ENCODE peak calls at places on chromosomes 16 and 17, in four cellular contexts. V is tibial nerve, Q is activated B cell treated with CpG ODN at 0.5 μM for 24 hours, M is glutamatergic neuron. O is an unnamed sample.

GRCh38 chr16:28181557-28181914 is 30.2 kb downstream of the XPO6 start:
- DNase-seq in V (no peak), M (no peak), Q (no peak), O (no peak)

GRCh38 chr17:70204431-70204830 is 35.1 kb downstream of the KCNJ2 start:
- DNase-seq in V (no peak), Q (no peak), M (no peak), O (no peak)

GRCh38 chr17:46771601-46772012 is 46.9 kb downstream of the WNT3 start:
- DNase-seq in Q (no peak), V (no peak), M (peak; percentile 45), O (peak; percentile 72)

GRCh38 chr16:49567940-49568339 is 194.3 kb downstream of the C16orf78 start:
- DNase-seq in V (no peak), M (no peak), Q (no peak), O (no peak)

GRCh38 chr16:57846078-57846697 is 43.9 kb upstream of the KIFC3 start:
- DNase-seq in V (no peak), Q (no peak), M (no peak), O (no peak)

GRCh38 chr17:44310612-44311376 is 2.4 kb downstream of the RUNDC3A start:
- DNase-seq in Q (no peak), V (no peak), M (peak; percentile 70), O (no peak)

GRCh38 chr16:88421871-88422433 is 31.1 kb upstream of the ZFPM1 start:
- DNase-seq in Q (no peak), V (no peak), M (no peak), O (no peak)

GRCh38 chr16:30358577-30358936 is 3.4 kb upstream of the CD2BP2 start:
- DNase-seq in V (no peak), M (no peak), Q (no peak), O (no peak)

GRCh38 chr16:83200005-83200779 is 573.4 kb downstream of the CDH13 start:
- DNase-seq in M (no peak), V (no peak), Q (no peak), O (no peak)
- TF ChIP-seq CTCF in M (no peak), V (peak; percentile 29), Q (no peak), O (no peak)

GRCh38 chr17:78300962-78301820 is 58.7 kb downstream of the SOCS3 start:
- DNase-seq in M (no peak), V (no peak), Q (no peak), O (no peak)
- TF ChIP-seq CTCF in M (no peak), V (no peak), Q (no peak), O (no peak)

GRCh38 chr17:51585514-51586104 is 325.3 kb downstream of the UTP18 start:
- DNase-seq in M (peak; percentile 40), V (no peak), Q (no peak), O (peak; percentile 43)
- TF ChIP-seq CTCF in M (peak; percentile 30), V (no peak), Q (no peak), O (peak; percentile 57)

GRCh38 chr17:21021208-21021803 is 21.5 kb downstream of the USP22 start:
- DNase-seq in V (no peak), M (no peak), Q (no peak), O (no peak)

GRCh38 chr17:21018894-21019293 is 23.9 kb downstream of the USP22 start:
- DNase-seq in Q (no peak), M (no peak), V (no peak), O (no peak)

GRCh38 chr17:21017861-21018260 is 24.9 kb downstream of the USP22 start:
- DNase-seq in V (no peak), M (no peak), Q (no peak), O (no peak)

GRCh38 chr17:21020622-21021021 is 22.2 kb downstream of the USP22 start:
- DNase-seq in M (no peak), Q (no peak), V (no peak), O (no peak)

DNA sequence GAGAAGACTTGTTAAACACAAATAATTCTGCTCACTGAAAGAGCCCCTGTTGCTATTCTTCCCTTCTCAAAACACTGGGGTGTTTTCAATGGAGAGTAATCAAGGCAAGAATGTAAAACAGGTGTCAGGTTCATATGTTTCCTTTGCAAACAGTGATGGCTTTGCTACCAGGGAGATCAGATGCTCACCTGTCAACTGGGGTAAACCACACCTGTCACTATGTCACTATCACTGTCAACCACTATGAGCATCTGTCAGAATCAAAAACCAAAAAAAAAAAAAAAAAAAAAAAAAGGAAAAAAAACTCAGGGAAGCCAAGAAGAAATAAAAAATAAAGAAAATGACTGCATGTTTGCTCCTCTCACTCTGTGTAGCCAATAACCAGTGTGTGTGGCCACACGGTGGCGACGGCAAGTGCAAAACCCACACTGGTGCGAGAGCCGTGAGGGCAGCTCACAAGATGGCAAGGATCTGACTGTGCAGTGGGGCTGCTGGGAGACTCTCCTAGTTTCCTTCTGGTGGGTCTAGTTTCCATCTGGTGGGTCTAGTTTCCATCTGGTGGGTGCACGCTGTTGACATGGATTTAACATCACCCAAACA is 22.7 kb downstream of the USP22 start:
- DNase-seq in V (no peak), Q (no peak), M (peak; percentile 65), O (no peak)
- TF ChIP-seq CTCF in V (peak; percentile 23), Q (no peak), M (peak; percentile 16), O (peak; percentile 10)

GRCh38 chr16:20853076-20853597 is 46.8 kb downstream of the REXO5 start:
- DNase-seq in M (no peak), Q (no peak), V (no peak), O (no peak)
- TF ChIP-seq CTCF in M (no peak), Q (no peak), V (no peak), O (no peak)

DNA sequence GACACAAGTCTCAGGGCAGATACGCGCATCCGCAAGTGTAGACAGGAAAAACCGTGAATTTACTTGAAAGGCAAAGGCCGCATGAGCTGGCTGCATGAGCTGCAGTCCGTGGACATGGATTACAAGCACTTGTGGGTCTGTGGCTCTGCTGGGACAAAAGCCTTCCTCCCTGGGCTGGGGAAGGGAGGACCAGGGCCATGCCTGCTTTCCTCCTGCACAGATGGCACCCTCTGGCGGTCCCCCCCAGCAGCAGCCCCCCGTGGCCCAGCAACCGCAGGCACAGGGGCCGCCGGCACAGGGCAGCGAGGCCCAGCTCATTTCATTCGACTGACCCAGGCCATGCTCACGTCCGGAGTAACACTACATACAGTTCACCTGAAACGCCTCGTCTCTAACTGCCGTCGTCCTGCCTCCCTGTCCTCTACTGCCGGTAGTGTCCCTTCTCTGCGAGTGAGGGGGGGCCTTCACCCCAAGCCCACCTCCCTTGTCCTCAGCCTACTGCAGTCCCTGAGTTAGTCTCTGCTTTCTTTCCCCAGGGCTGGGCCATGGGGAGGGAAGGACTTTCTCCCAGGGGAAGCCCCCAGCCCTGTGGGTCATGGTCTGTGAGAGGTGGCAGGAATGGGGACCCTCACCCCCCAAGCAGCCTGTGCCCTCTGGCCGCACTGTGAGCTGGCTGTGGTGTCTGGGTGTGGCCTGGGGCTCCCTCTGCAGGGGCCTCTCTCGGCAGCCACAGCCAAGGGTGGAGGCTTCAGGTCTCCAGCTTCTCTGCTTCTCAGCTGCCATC is 1.7 kb upstream of the MRPL12 start:
- DNase-seq in V (no peak), M (no peak), Q (no peak), O (no peak)
- TF ChIP-seq CTCF in V (no peak), M (no peak), Q (no peak), O (no peak)

GRCh38 chr16:20300312-20301097 is 26.8 kb downstream of the GP2 start:
- DNase-seq in V (no peak), M (peak; percentile 71), Q (no peak), O (peak; percentile 60)
- TF ChIP-seq CTCF in V (peak; percentile 34), M (peak; percentile 80), Q (no peak), O (peak; percentile 82)

DNA sequence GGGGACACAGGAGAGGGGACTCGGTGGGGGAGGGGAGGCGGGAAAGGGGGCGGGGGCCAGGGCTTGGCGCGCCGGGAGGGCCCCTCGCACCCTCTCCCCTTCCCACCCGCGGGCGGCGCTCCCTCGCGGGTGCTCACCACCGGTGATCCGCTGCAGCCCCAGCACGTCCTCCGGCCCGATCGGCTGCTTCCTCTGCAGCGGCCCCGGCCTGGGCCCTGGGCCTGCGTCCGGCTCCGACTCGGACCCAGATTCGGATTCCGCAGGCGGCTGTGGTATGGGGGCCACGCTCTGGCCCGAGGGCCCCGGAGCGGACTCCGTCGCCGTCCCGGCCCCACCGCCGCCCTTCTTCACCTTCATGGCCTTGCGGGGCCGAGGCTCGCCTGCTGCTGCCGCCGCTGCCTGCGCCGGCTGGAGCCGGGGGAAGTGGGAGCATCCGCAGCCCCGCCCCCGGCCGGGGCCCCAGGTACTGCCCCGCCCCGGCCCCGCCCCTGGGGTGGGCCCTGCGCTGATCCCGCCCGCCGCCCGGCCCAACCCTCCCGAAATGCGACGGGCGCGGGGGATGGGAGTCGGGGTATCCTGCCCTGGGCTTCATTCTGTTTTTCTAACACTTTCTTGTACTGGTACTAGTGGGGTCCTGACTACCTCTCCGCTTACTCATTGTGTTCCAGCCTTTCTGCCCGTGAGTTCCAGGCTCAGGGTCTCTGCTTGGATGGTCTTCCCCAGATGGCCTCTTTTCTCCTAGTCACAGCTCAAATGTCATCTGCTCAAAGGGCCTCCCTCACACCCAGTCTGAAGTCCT is at the start of gene UNC119:
- DNase-seq in V (peak; percentile 44), Q (peak; percentile 85), M (peak; percentile 88), O (peak; percentile 90)
- TF ChIP-seq CTCF in V (no peak), Q (no peak), M (no peak), O (no peak)

O was measured in nephron progenitor cell.